ENCODE peak calls at places on chromosomes 16 and 17, in seven cellular contexts. K is ovary, X is H1, I is left ventricle myocardium inferior, Z is sigmoid colon, R is breast epithelium, Y is Peyer's patch. U is an unnamed sample. For H3K27me3, the result is how much of the 10 kb centered on the place peaks cover.

GRCh38 chr16:11094075-11094593 is 149.8 kb downstream of the CLEC16A start:
- DNase-seq in Y (peak), K (no peak), I (no peak), R (no peak), X (no peak), Z (peak), U (no peak)

GRCh38 chr16:50591800-50592771 is 43.9 kb downstream of the NKD1 start:
- DNase-seq in R (peak), I (peak), Z (peak), K (peak), X (no peak), Y (no peak), U (peak)

GRCh38 chr17:57343717-57344116 is 87.4 kb downstream of the MSI2 start:
- DNase-seq in K (no peak), R (no peak), X (no peak), Y (no peak), I (no peak), Z (no peak), U (no peak)

GRCh38 chr16:3328643-3329042 is 23.3 kb downstream of the ZNF75A start:
- DNase-seq in I (no peak), Y (peak), K (no peak), R (no peak), Z (no peak), X (no peak), U (no peak)

GRCh38 chr17:30211371-30211770 is 24.1 kb downstream of the SLC6A4 start:
- DNase-seq in I (no peak), X (no peak), Z (no peak), Y (no peak), K (no peak), R (no peak), U (no peak)

GRCh38 chr17:78040561-78041400 is 82.3 kb downstream of the TNRC6C start:
- DNase-seq in R (peak), I (peak), Y (peak), Z (peak), K (peak), X (no peak), U (peak)

GRCh38 chr17:18368948-18369347 is 5.6 kb upstream of the SHMT1 start:
- DNase-seq in Y (no peak), R (no peak), K (no peak), I (no peak), X (no peak), Z (no peak), U (no peak)

GRCh38 chr16:70253291-70254094 is 1.8 kb upstream of the EXOSC6 start:
- DNase-seq in Z (no peak), I (no peak), Y (peak), K (no peak), R (no peak), X (no peak), U (no peak)

GRCh38 chr16:10608687-10609409 is 28.4 kb upstream of the EMP2 start:
- DNase-seq in Y (no peak), R (no peak), X (no peak), K (peak), I (peak), Z (no peak), U (no peak)

GRCh38 chr16:51305337-51305736 is 154.3 kb upstream of the SALL1 start:
- DNase-seq in X (no peak), K (no peak), Z (no peak), Y (no peak), I (no peak), R (no peak), U (no peak)

GRCh38 chr17:79933863-79934652 is 94.8 kb upstream of the CBX4 start:
- DNase-seq in Y (peak), X (no peak), Z (no peak), R (no peak), K (no peak), I (no peak), U (no peak)

GRCh38 chr16:1363501-1364041 is 11.8 kb downstream of the GNPTG start:
- DNase-seq in R (no peak), Z (no peak), K (no peak), Y (peak), I (peak), X (peak), U (no peak)

GRCh38 chr17:10118788-10119130 is 79.6 kb downstream of the GAS7 start:
- DNase-seq in Z (peak), R (no peak), X (no peak), Y (no peak), I (no peak), K (no peak), U (no peak)

GRCh38 chr17:2040942-2041560 is 771 bp upstream of the OVCA2 start:
- DNase-seq in I (no peak), Z (peak), K (peak), Y (no peak), X (no peak), R (no peak), U (no peak)

GRCh38 chr16:1772908-1773702 is at the start of gene MRPS34:
- DNase-seq in X (peak), Z (peak), I (peak), R (no peak), K (peak), Y (peak), U (peak)

GRCh38 chr16:50210266-50211038 is 55.9 kb upstream of the ADCY7 start:
- DNase-seq in I (peak), Z (peak), K (peak), Y (peak), X (peak), R (peak), U (peak)

GRCh38 chr16:84532299-84532724 is 27.9 kb upstream of the MEAK7 start:
- DNase-seq in R (peak), I (peak), X (peak), Z (peak), Y (peak), K (peak), U (no peak)

GRCh38 chr16:71625113-71625850 is 702 bp upstream of the MARVELD3 start:
- DNase-seq in X (no peak), R (no peak), I (no peak), Z (no peak), Y (no peak), K (no peak), U (no peak)

GRCh38 chr16:71628810-71629209 is 2.8 kb downstream of the MARVELD3 start:
- DNase-seq in I (no peak), X (no peak), Y (no peak), K (no peak), R (peak), Z (no peak), U (no peak)

GRCh38 chr16:71627631-71628236 is 1.8 kb downstream of the MARVELD3 start:
- DNase-seq in R (no peak), Z (no peak), K (no peak), I (no peak), X (no peak), Y (no peak), U (no peak)

GRCh38 chr16:71626858-71627213 is 852 bp downstream of the MARVELD3 start:
- DNase-seq in Z (no peak), K (no peak), Y (peak), X (no peak), I (no peak), R (no peak), U (no peak)

DNA sequence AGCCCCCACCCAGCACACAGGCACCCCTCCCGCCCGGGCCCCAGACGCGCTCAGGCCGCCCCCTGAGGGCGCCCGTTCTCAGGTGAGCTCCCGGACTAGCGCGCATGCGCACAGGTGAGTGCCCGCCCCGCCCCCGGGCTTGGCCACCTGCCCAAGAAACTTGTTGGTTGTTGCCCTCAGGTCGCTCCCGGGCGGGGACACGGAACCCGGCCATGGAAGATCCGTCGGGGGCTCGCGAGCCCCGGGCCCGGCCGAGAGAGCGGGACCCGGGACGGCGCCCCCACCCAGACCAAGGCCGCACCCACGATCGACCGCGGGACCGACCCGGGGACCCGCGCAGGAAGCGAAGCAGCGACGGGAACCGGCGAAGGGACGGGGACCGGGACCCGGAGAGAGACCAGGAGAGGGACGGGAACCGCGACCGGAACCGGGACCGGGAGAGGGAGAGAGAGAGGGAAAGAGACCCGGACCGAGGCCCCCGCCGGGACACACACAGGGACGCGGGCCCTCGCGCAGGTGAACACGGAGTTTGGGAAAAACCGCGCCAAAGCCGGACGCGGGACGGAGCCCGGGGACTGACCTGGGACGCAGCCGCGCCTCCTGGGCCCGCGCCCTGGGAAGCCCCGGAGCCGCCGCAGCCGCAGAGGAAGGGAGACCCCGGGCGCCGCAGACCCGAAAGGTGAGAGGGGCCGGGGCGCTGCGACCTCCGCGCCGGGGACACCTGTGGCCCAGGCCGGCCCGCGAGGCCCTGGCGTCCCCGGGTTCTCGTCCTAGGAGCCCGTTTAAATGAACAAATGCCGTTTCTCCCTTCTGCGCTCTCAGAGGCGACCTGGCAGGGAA is at the start of gene MARVELD3:
- DNase-seq in R (peak), X (peak), Z (no peak), Y (peak), K (peak), I (no peak), U (no peak)
- H3K4me3 ChIP-seq in R (peak), X (peak), Z (peak), Y (peak), K (peak), I (peak), U (peak)

GRCh38 chr16:31807086-31807485 is 66.5 kb upstream of the ZNF267 start:
- DNase-seq in Y (no peak), I (no peak), K (no peak), R (no peak), Z (no peak), X (no peak), U (no peak)
- H3K27me3 ChIP-seq in Y (under half), I (under half), K (under half), R (under half), Z (under half), X (under half), U (under half)

DNA sequence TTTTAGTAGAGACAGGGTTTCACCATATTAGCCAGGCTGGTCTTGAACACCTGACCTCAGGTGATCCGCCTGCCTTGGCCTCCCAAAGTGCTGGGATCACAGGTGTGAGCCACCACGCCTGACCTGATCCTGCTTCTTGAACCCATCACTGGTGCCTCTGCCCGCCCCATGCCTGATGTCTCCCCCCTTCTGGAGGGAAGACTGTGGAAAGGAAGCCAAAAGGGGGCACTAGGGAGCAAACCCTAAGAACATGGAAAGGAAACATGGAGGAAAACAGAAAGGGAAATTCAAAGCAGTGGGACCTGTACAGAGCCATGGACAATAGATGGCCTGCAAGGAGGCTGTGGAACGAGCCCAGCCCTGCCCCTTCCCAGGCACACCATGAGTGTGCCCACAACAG is 31.1 kb upstream of the FASN start:
- DNase-seq in X (no peak), R (no peak), Y (no peak), Z (no peak), K (no peak), I (no peak), U (no peak)
- TF ChIP-seq CTCF in X (peak), R (no peak), Y (no peak), Z (no peak), K (no peak), I (no peak), U (no peak)

DNA sequence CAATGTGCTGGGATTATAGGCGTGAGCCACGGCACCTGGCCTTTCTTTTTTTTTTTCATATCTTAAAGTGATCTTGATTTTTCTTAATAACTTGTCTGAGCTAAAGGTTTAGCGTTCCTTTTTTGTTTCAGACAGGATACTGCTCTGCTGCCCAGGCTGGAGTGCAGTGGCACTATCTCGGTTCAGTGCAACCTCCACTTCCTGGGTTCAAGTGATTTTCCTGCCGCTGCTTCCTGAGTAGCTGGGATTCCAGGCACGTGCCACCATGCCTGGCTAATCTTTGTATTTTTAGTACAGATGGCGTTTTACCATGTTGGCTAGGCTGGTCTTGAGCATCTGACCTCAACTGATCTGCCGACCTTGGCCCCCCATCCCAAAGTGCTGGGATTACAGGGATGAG is 4.0 kb downstream of the RUSF1 start:
- DNase-seq in R (no peak), Z (no peak), Y (no peak), X (no peak), I (no peak), K (no peak), U (no peak)
- H3K4me3 ChIP-seq in R (no peak), Z (no peak), Y (no peak), X (no peak), I (no peak), K (no peak), U (no peak)